ENCODE peak calls at places on chromosome 7, in nine cellular contexts. O is IMR-90; D is body of pancreas; T is suprapubic skin; V is CD8-positive, alpha-beta memory T cell; S is stomach; N is prostate gland; C is endodermal cell; L is OCI-LY7. X is an unnamed sample.

GRCh38 chr7:150421831-150422230 is 28.6 kb upstream of the GIMAP8 start:
- DNase-seq in O (no peak), D (no peak), T (peak; percentile 40), V (no peak), S (peak; percentile 25), N (no peak), C (no peak), L (no peak), X (peak; percentile 17)

GRCh38 chr7:4806983-4807625 is 31.7 kb downstream of the AP5Z1 start:
- DNase-seq in O (no peak), D (no peak), T (no peak), V (no peak), S (no peak), N (no peak), C (no peak), L (no peak), X (no peak)

GRCh38 chr7:103348452-103348851 is 1.0 kb downstream of the PSMC2 start:
- DNase-seq in O (no peak), D (no peak), T (no peak), V (no peak), S (no peak), N (no peak), C (no peak), L (no peak), X (no peak)

GRCh38 chr7:39663263-39663662 is 39.9 kb downstream of the RALA start:
- DNase-seq in O (no peak), D (no peak), T (no peak), V (no peak), S (no peak), N (no peak), C (no peak), L (no peak), X (no peak)

GRCh38 chr7:37987732-37988131 is 67.3 kb downstream of the EPDR1 start:
- DNase-seq in O (no peak), D (peak; percentile 37), T (no peak), V (no peak), S (no peak), N (peak; percentile 12), C (no peak), L (no peak), X (no peak)

GRCh38 chr7:2823124-2823523 is 21.0 kb downstream of the GNA12 start:
- DNase-seq in O (no peak), D (no peak), T (no peak), V (no peak), S (no peak), N (no peak), C (peak; percentile 35), L (no peak), X (peak; percentile 63)

GRCh38 chr7:50371551-50372021 is 67.1 kb downstream of the IKZF1 start:
- DNase-seq in O (no peak), D (no peak), T (no peak), V (no peak), S (no peak), N (no peak), C (no peak), L (no peak), X (no peak)

GRCh38 chr7:142438235-142438922 is 180.5 kb upstream of the PRSS58 start:
- DNase-seq in O (peak; percentile 64), D (peak; percentile 48), T (no peak), V (no peak), S (no peak), N (no peak), C (peak; percentile 80), L (peak; percentile 33), X (no peak)

GRCh38 chr7:128453836-128454804 is 1.6 kb upstream of the HILPDA start:
- DNase-seq in O (peak; percentile 82), D (peak; percentile 90), T (peak; percentile 91), V (no peak), S (peak; percentile 88), N (no peak), C (peak; percentile 94), L (no peak), X (peak; percentile 79)

GRCh38 chr7:122884186-122884585 is 2.1 kb downstream of the CADPS2 start:
- DNase-seq in O (no peak), D (peak; percentile 10), T (no peak), V (no peak), S (no peak), N (peak; percentile 14), C (no peak), L (no peak), X (no peak)

GRCh38 chr7:21251166-21251806 is 176.6 kb upstream of the SP4 start:
- DNase-seq in O (no peak), D (peak; percentile 14), T (no peak), V (no peak), S (peak; percentile 28), N (peak; percentile 36), C (no peak), L (no peak), X (no peak)

GRCh38 chr7:143283344-143283743 is 1.4 kb upstream of the TMEM139 start:
- DNase-seq in O (no peak), D (no peak), T (no peak), V (no peak), S (no peak), N (no peak), C (no peak), L (peak; percentile 28), X (no peak)

DNA sequence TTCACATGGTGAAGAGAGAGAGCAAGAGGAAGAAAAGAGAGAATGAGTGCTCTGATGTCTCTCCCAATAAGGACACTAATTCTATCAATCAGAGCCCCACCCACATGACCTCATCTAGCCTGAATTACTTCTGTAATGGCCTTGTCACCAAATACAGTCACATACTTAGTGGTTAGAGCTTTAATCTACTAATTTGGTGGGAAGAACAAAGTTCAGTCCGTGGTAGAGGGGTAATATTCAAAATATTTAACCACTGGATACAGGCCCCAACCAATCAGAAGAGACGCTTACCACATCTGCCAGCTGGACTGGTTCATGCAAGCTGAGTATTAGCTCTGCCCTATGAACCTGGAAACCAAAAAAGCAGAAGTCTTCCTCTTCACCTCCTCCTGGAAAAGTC is 336.3 kb upstream of the NFE2L3 start:
- DNase-seq in O (no peak), D (no peak), T (no peak), V (no peak), S (no peak), N (no peak), C (no peak), L (no peak), X (no peak)
- H3K9me3 ChIP-seq in O (no peaks in the 10 kb centered on the region), D (no peaks in the 10 kb centered on the region), T (no peaks in the 10 kb centered on the region), V (no peaks in the 10 kb centered on the region), S (no peaks in the 10 kb centered on the region), N (no peaks in the 10 kb centered on the region), C (no peaks in the 10 kb centered on the region), L (peaks cover 6% of the 10 kb centered on the region), X (no peaks in the 10 kb centered on the region)

DNA sequence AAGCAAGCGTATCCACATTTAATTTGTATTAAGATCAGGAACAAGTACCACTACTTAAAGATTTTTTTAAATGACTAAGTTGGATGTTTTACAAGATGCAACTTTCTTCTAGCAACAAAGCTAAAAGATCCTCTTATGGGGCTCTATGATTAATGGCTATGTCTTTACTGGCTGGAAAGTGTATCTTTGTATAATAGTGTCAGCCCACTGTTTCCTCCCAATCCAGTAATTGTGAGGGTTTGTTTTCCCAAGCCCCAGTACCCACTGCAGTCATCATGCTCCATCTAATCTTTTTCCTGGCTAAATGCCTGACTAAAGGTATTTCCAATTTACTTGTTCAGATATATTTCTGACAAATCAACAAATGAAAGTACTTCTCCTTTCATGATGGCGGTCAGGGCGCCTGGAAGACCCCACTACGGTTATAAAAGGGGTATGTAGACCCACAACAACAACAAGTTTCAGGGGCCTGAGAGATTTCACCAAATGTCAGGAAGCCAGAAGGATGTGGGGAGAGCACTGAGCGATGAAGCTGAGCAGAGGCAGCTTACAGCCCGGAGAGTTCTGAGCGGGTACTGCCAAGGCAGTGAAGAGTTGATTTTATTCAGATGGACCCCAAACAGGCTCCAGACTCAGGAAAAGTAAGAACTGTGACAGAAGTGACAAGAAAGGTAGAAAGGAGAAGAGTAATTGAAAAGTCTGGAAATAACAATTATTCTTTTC is 222.6 kb upstream of the KLF14 start:
- DNase-seq in O (peak; percentile 70), D (no peak), T (no peak), V (no peak), S (no peak), N (no peak), C (no peak), L (peak; percentile 19), X (no peak)
- H3K4me1 ChIP-seq in O (peaks cover 28% of the 10 kb centered on the region), D (no peaks in the 10 kb centered on the region), T (peaks cover 27% of the 10 kb centered on the region), V (peaks cover 84% of the 10 kb centered on the region), S (peaks cover 7% of the 10 kb centered on the region), N (no peaks in the 10 kb centered on the region), C (no peaks in the 10 kb centered on the region), L (peaks cover 52% of the 10 kb centered on the region), X (peaks cover 67% of the 10 kb centered on the region)

GRCh38 chr7:151560243-151560642 is 40.5 kb upstream of the RHEB start:
- DNase-seq in O (no peak), D (no peak), T (no peak), V (no peak), S (no peak), N (no peak), C (no peak), L (no peak), X (no peak)

GRCh38 chr7:151568951-151569652 is 49.4 kb upstream of the RHEB start:
- DNase-seq in O (no peak), D (no peak), T (no peak), V (no peak), S (no peak), N (peak; percentile 49), C (no peak), L (no peak), X (no peak)

GRCh38 chr7:151566897-151567320 is 47.2 kb upstream of the RHEB start:
- DNase-seq in O (peak; percentile 67), D (no peak), T (no peak), V (no peak), S (no peak), N (peak; percentile 69), C (no peak), L (no peak), X (no peak)

GRCh38 chr7:151570366-151570915 is 50.7 kb upstream of the RHEB start:
- DNase-seq in O (peak; percentile 47), D (no peak), T (no peak), V (no peak), S (no peak), N (no peak), C (no peak), L (peak; percentile 8), X (no peak)

DNA sequence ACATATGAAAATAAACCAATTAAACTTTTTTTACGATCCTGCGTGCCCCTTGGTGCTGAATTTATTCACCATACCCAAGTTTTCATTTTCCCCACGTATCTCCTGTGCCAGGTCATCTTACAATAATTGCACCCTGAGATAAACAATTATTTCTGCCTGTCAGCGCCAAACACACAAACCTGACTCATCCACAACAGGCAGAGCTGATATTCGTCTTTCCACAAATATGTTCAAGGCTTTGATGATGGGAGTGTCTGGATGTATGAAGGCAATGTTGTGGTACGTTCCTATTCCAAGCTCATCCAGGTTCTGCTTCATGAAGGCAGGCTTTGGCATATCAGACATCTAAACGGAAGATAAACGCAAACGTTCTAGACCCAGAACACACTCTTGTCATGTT is 45.8 kb upstream of the RHEB start:
- DNase-seq in O (peak; percentile 41), D (no peak), T (no peak), V (no peak), S (no peak), N (no peak), C (no peak), L (no peak), X (no peak)
- H3K36me3 ChIP-seq in O (peaks cover 15% of the 10 kb centered on the region), D (no peaks in the 10 kb centered on the region), T (peaks cover 43% of the 10 kb centered on the region), V (peaks cover 20% of the 10 kb centered on the region), S (peaks cover 35% of the 10 kb centered on the region), N (no peaks in the 10 kb centered on the region), C (peaks cover 41% of the 10 kb centered on the region), L (no peaks in the 10 kb centered on the region), X (peaks cover 52% of the 10 kb centered on the region)

DNA sequence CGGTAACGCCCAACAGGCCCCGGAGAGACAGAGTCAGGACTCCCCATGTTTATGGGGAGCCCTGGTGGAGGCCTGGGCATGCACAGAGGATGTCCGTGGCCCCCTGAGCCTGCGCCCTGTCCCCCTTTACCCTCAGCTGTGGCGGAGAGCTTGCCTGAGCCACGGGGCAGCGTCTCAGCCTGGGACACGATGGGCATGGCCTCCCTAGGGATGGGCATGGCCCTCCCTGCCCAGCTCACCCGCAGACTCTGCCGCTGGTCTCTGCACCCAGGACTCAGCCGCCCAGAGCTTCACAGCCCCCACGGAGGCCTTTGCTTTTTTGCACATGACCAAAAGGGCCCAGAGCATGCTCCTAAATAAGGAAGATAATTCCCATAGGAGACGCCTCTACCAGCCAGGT is 394.2 kb downstream of the PTPRN2 start:
- DNase-seq in O (no peak), D (no peak), T (no peak), V (no peak), S (no peak), N (no peak), C (no peak), L (no peak), X (no peak)
- H3K9me3 ChIP-seq in O (peaks cover 68% of the 10 kb centered on the region), D (peaks cover 6% of the 10 kb centered on the region), T (peaks cover 30% of the 10 kb centered on the region), V (no peaks in the 10 kb centered on the region), S (peaks cover 17% of the 10 kb centered on the region), N (no peaks in the 10 kb centered on the region), C (peaks cover 81% of the 10 kb centered on the region), L (peaks cover 8% of the 10 kb centered on the region), X (peaks cover 87% of the 10 kb centered on the region)

X was measured in left lung.